ENCODE peak calls at places on chromosomes 3 and 15, in six cellular contexts. Z is HepG2, C is NB4, W is endothelial cell of umbilical vein, I is K562, B is GM12878. H is an unnamed sample.

GRCh38 chr15:27358751-27359434 is 387.9 kb downstream of the GABRG3 start:
- DNase-seq in I (peak; percentile 49), Z (peak; percentile 5), W (no peak), B (no peak), C (peak; percentile 54), H (no peak)

GRCh38 chr15:89321521-89322410 is 12.9 kb downstream of the POLG start:
- DNase-seq in Z (peak; percentile 82), I (no peak), B (no peak), C (no peak), W (no peak), H (no peak)

GRCh38 chr15:80673561-80674244 is 21.4 kb upstream of the ABHD17C start:
- DNase-seq in Z (no peak), I (no peak), W (no peak), B (no peak), C (no peak), H (no peak)

GRCh38 chr3:71247221-71247947 is 336.1 kb downstream of the FOXP1 start:
- DNase-seq in W (no peak), B (no peak), I (peak; percentile 85), Z (peak; percentile 68), C (peak; percentile 25), H (peak; percentile 71)

GRCh38 chr15:28116521-28117488 is 17.7 kb upstream of the OCA2 start:
- DNase-seq in W (no peak), Z (no peak), I (no peak), C (no peak), B (no peak), H (no peak)

GRCh38 chr3:195003006-195003892 is 267.7 kb downstream of the XXYLT1 start:
- DNase-seq in C (peak; percentile 98), Z (no peak), W (no peak), B (no peak), I (no peak), H (no peak)

GRCh38 chr3:39907981-39908380 is 98.6 kb downstream of the MYRIP start:
- DNase-seq in I (no peak), B (no peak), W (peak; percentile 96), Z (no peak), C (no peak), H (no peak)

GRCh38 chr3:50184242-50184978 is 7.0 kb upstream of the GNAT1 start:
- DNase-seq in Z (no peak), C (no peak), I (no peak), B (no peak), W (no peak), H (no peak)

GRCh38 chr15:81256916-81257315 is 60.2 kb downstream of the IL16 start:
- DNase-seq in W (peak; percentile 34), I (peak; percentile 27), C (peak; percentile 37), Z (no peak), B (no peak), H (no peak)

GRCh38 chr15:66153549-66154415 is 99.8 kb downstream of the MEGF11 start:
- DNase-seq in B (peak; percentile 57), I (no peak), C (no peak), W (no peak), Z (no peak), H (no peak)

GRCh38 chr3:71441217-71441924 is 142.2 kb downstream of the FOXP1 start:
- DNase-seq in I (no peak), Z (no peak), B (no peak), C (peak; percentile 12), W (no peak), H (no peak)

GRCh38 chr3:31521468-31521867 is 11.3 kb upstream of the STT3B start:
- DNase-seq in C (peak; percentile 20), Z (no peak), W (no peak), B (no peak), I (no peak), H (no peak)

GRCh38 chr15:38050988-38051387 is 116.5 kb downstream of the TMCO5A start:
- DNase-seq in C (no peak), W (no peak), I (no peak), Z (no peak), B (no peak), H (no peak)

GRCh38 chr3:51992017-51992682 is 3.5 kb downstream of the RPL29 start:
- DNase-seq in Z (no peak), W (no peak), C (peak; percentile 47), B (no peak), I (no peak), H (no peak)

GRCh38 chr15:42510258-42511009 is 15.0 kb downstream of the SNAP23 start:
- DNase-seq in Z (no peak), B (no peak), I (no peak), C (no peak), W (no peak), H (no peak)

GRCh38 chr3:72523409-72524172 is 324.7 kb downstream of the SHQ1 start:
- DNase-seq in C (peak; percentile 90), B (peak; percentile 74), Z (no peak), W (no peak), I (peak; percentile 22), H (no peak)

GRCh38 chr3:162489853-162490252 is 993.2 kb downstream of the OTOL1 start:
- DNase-seq in W (no peak), Z (no peak), I (no peak), C (peak; percentile 9), B (no peak), H (no peak)

GRCh38 chr3:184133840-184134745 is 1.1 kb upstream of the EIF2B5 start:
- DNase-seq in Z (peak; percentile 74), I (peak; percentile 78), W (peak; percentile 79), B (no peak), C (peak; percentile 91), H (peak; percentile 85)

GRCh38 chr15:40436116-40436891 is 4.4 kb upstream of the BAHD1 start:
- DNase-seq in W (no peak), C (peak; percentile 45), B (no peak), Z (no peak), I (peak; percentile 79), H (no peak)

GRCh38 chr3:130316164-130316563 is 29.3 kb upstream of the COL6A5 start:
- DNase-seq in I (no peak), Z (no peak), B (no peak), C (no peak), W (no peak), H (no peak)

GRCh38 chr3:157542711-157543485 is 39.7 kb upstream of the VEPH1 start:
- DNase-seq in C (no peak), Z (no peak), I (no peak), B (no peak), W (peak; percentile 61), H (peak; percentile 48)

GRCh38 chr3:47342156-47342555 is 38.7 kb upstream of the PTPN23 start:
- DNase-seq in Z (no peak), C (no peak), I (no peak), W (no peak), B (no peak), H (no peak)

GRCh38 chr3:189944285-189945145 is 176.2 kb downstream of the P3H2 start:
- DNase-seq in B (no peak), Z (no peak), C (no peak), W (no peak), I (no peak), H (no peak)

GRCh38 chr3:3127432-3128010 is 781 bp downstream of the TRNT1 start:
- DNase-seq in Z (peak; percentile 20), C (peak; percentile 56), W (no peak), I (peak; percentile 35), B (no peak), H (peak; percentile 16)

DNA sequence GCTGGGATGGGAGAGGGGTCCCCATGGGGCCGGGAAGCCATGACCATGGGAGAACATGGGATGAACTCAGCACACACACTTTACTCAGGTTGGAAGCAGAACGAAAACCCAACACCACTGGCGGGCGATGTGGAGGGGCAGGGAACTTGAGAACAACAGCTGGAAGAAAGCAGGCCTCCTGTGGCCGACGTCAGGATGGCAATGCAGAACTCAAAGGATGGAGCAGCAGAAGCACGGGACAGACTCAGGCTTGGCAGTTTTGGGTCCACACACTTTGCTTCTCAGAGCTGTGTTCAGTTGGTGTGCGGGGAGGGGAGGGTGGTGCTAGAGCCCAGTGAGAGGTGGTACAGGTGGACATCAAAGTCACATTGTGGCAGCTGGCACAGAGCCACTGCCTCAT is 80.7 kb downstream of the SEC22A start:
- DNase-seq in B (no peak), I (no peak), C (no peak), W (no peak), Z (no peak), H (no peak)
- TF ChIP-seq MYC in B (no peak), I (no peak), C (no peak), W (no peak), Z (no peak), H (no peak)

DNA sequence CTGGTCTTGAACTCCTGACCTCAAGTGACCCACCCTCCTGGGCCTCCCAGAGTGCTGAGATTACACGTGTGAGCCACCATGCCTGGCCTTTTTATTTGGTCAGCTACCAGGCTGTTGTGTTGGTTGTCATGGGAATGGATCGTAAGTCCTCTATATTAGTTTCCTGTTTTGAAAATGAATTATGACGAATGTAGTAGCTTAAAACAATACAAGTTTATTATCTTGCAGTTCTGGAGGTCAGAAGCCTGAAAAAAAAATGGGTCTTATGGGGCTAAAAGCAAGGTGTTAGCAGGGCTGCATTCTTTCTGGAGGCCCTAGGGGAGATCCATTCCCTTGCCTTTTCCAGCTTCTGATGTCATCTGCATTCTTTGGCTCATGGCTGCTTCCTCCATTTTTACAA is 25.1 kb upstream of the HERC1 start:
- DNase-seq in I (no peak), C (no peak), W (peak; percentile 95), Z (no peak), B (no peak), H (no peak)
- TF ChIP-seq MYC in I (no peak), C (no peak), W (no peak), Z (no peak), B (no peak), H (no peak)

DNA sequence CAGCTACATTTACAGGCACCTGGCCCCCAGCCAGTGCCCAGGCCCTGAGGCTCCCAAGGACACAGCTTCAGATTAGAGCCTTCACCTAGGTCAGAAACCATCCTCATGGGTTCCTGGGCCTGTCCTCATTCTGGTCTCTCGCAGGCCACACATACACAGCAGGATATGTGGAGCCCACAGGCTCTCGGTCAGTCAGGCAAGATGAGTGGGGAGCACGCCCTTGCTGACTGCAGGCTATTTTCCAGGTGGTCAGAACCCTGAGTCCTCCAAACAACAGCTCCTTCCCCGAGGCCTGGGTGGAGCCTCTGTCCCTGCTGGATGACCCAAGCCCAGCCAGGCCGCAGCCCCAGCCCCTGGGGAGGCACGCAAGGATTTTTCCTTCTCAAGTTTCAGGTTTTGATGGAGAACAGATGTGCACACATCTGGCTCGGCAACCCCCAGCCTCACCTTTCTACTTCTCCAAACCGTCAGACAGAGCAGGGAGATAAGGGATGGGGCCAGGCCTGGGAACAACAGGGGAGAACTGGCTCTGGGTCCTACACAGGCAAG is 1.6 kb downstream of the STRA6 start:
- DNase-seq in Z (no peak), W (no peak), I (no peak), B (no peak), C (no peak), H (no peak)
- TF ChIP-seq MYC in Z (no peak), W (no peak), I (no peak), B (no peak), C (no peak), H (no peak)

DNA sequence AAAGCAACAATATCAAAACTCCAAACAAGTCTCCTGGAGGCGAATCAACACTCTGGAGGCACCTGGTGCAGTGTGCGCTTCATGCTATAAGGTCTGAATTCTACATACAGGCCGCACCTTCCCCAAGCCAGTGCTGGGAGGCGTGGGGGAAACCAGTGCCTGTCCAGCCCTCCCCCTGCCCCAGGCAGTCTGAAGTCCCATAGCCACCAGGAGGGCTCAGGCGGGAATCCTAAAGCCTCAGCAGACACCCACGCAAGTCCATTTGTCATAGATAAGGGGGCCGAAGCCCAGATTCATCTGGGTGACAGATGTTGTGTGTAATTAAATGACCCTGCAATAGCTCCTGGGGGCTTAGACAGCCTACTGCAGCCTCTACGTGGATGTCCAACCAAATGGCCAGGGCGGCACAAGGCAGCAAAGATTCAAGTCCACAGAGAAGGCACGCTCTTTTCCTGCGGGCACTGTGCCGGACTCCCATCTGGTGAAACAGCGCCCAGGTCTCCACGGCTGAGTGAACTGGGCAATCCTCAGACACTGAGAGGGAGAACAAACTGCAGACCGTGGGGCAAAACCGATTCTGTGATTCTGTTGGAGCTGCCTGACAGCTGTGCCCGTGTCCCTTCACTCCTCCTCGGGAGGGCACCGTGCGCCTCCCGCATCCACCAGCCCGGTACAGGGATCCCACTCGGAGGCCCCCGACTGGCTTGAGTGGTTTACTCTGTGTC is 64.8 kb downstream of the ATP10A start:
- DNase-seq in B (no peak), C (no peak), I (no peak), W (no peak), Z (no peak), H (no peak)
- TF ChIP-seq MYC in B (no peak), C (no peak), I (no peak), W (no peak), Z (no peak), H (no peak)

H was measured in A549.